ENCODE peak calls at places on chromosomes 2 and 18, in ten cellular contexts. N is tibial nerve; D is NCI-H774; O is NCI-H345; H is CD8-positive, alpha-beta T cell; W is NCI-H524; A is activated T-helper 1 cell treated with anti-CD3 and anti-CD28 coated beads, Interleukin-2, amount 50 U/mL, for 16 hours; S is stimulated activated CD8-positive, alpha-beta memory T cell treated with anti-CD3 and anti-CD28 coated beads, Interleukin-4, amount 100 ng/mL, for 1 hour; Q is M059J; Y is foreskin fibroblast. K is an unnamed sample.

GRCh38 chr2:217804338-217804737 is 198.5 kb downstream of the TNS1 start:
- DNase-seq in H (no peak), O (no peak), N (no peak), A (no peak), D (no peak), S (no peak), Y (no peak), W (no peak), Q (no peak), K (no peak)

GRCh38 chr2:46923011-46923669 is 7.5 kb upstream of the MCFD2 start:
- DNase-seq in N (no peak), W (no peak), Y (peak), A (no peak), H (no peak), S (no peak), O (no peak), Q (peak), D (no peak), K (no peak)

GRCh38 chr2:2838548-2838845 is 507.4 kb upstream of the MYT1L start:
- DNase-seq in A (no peak), N (no peak), H (no peak), Q (no peak), O (no peak), Y (no peak), S (no peak), W (no peak), D (no peak), K (no peak)

GRCh38 chr2:17574406-17575073 is 34.0 kb downstream of the VSNL1 start:
- DNase-seq in O (no peak), W (no peak), H (no peak), Y (no peak), A (no peak), Q (no peak), S (no peak), N (no peak), D (no peak), K (no peak)

GRCh38 chr2:36380624-36381481 is 25.3 kb downstream of the CRIM1 start:
- DNase-seq in A (no peak), S (no peak), D (no peak), Y (peak), Q (peak), W (no peak), H (no peak), O (no peak), N (no peak), K (no peak)

GRCh38 chr2:44528595-44528994 is 166.8 kb downstream of the CAMKMT start:
- DNase-seq in S (no peak), H (no peak), N (no peak), Y (peak), Q (peak), A (no peak), D (no peak), W (no peak), O (no peak), K (no peak)

GRCh38 chr2:122873951-122874350 is 1118.5 kb downstream of the TSN start:
- DNase-seq in O (no peak), Q (no peak), H (no peak), D (no peak), S (no peak), A (no peak), W (no peak), N (no peak), Y (no peak), K (no peak)

GRCh38 chr18:8705941-8706544 is 687 bp downstream of the MTCL1 start:
- DNase-seq in Y (peak), D (no peak), O (no peak), W (peak), S (no peak), N (no peak), Q (peak), A (no peak), H (no peak), K (no peak)

GRCh38 chr2:127196549-127196948 is 23.6 kb downstream of the CYP27C1 start:
- DNase-seq in N (no peak), H (no peak), Y (no peak), A (no peak), O (no peak), Q (no peak), S (no peak), W (no peak), D (no peak), K (no peak)

GRCh38 chr2:85888745-85889647 is at the start of gene ST3GAL5:
- DNase-seq in W (peak), D (peak), Q (peak), A (peak), S (peak), Y (peak), O (peak), N (peak), H (peak), K (peak)

GRCh38 chr2:43877782-43878464 is 39.2 kb downstream of the ABCG8 start:
- DNase-seq in O (peak), N (no peak), W (peak), Q (peak), A (peak), Y (peak), H (peak), D (peak), S (peak), K (no peak)

GRCh38 chr2:16871426-16871825 is 205.8 kb upstream of the CYRIA start:
- DNase-seq in A (no peak), D (no peak), S (no peak), H (no peak), Q (no peak), N (no peak), W (no peak), O (no peak), Y (no peak), K (no peak)

GRCh38 chr2:41854227-41854626 is 193.6 kb upstream of the PKDCC start:
- DNase-seq in O (no peak), Q (peak), H (no peak), S (no peak), W (no peak), A (no peak), N (no peak), Y (peak), D (no peak), K (no peak)

GRCh38 chr2:183193904-183194303 is 69.7 kb downstream of the NUP35 start:
- DNase-seq in A (no peak), O (no peak), Q (no peak), N (no peak), W (no peak), Y (no peak), H (no peak), D (no peak), S (no peak), K (no peak)

GRCh38 chr2:119645173-119645846 is 33.7 kb upstream of the TMEM177 start:
- DNase-seq in W (no peak), Q (peak), D (no peak), S (no peak), H (no peak), Y (peak), A (no peak), O (no peak), N (no peak), K (peak)

GRCh38 chr2:47950340-47951280 is 44.3 kb upstream of the FBXO11 start:
- DNase-seq in Q (no peak), W (no peak), N (no peak), Y (peak), D (no peak), A (no peak), S (no peak), O (no peak), H (no peak), K (no peak)

GRCh38 chr2:239311132-239312040 is 89.4 kb downstream of the HDAC4 start:
- DNase-seq in O (no peak), A (no peak), S (no peak), N (no peak), D (peak), Y (peak), Q (no peak), H (peak), W (no peak), K (no peak)

GRCh38 chr2:64133828-64134227 is 10.4 kb downstream of the PELI1 start:
- DNase-seq in A (no peak), H (no peak), Q (peak), S (no peak), N (no peak), D (no peak), W (no peak), Y (peak), O (no peak), K (peak)

GRCh38 chr2:62216616-62217015 is 20.7 kb downstream of the B3GNT2 start:
- DNase-seq in S (no peak), N (peak), W (no peak), Y (peak), H (no peak), A (no peak), D (no peak), O (no peak), Q (peak), K (peak)

GRCh38 chr2:239307221-239307569 is 93.6 kb downstream of the HDAC4 start:
- DNase-seq in N (no peak), Q (no peak), H (no peak), O (no peak), A (no peak), Y (no peak), D (no peak), S (no peak), W (no peak), K (no peak)

GRCh38 chr2:10169581-10169980 is 47.0 kb downstream of the RRM2 start:
- DNase-seq in D (no peak), Q (peak), Y (no peak), S (no peak), W (no peak), A (no peak), H (no peak), O (no peak), N (no peak), K (no peak)

GRCh38 chr18:58004317-58004716 is 39.7 kb upstream of the NEDD4L start:
- DNase-seq in H (no peak), S (no peak), O (no peak), D (no peak), W (no peak), Q (peak), N (no peak), Y (peak), A (no peak), K (peak)

GRCh38 chr2:66515743-66516142 is 80.8 kb downstream of the MEIS1 start:
- DNase-seq in W (no peak), N (no peak), A (no peak), O (no peak), Y (peak), Q (peak), D (no peak), S (no peak), H (no peak), K (no peak)

GRCh38 chr2:43132523-43133301 is 93.7 kb downstream of the ZFP36L2 start:
- DNase-seq in O (no peak), W (no peak), Y (no peak), S (no peak), H (peak), N (no peak), Q (no peak), D (no peak), A (no peak), K (no peak)

GRCh38 chr18:42480521-42480920 is 525.5 kb downstream of the PIK3C3 start:
- DNase-seq in O (no peak), D (no peak), A (no peak), Q (peak), N (no peak), Y (no peak), W (no peak), H (no peak), S (no peak), K (no peak)

GRCh38 chr2:219645631-219646527 is 18.4 kb downstream of the SLC4A3 start:
- DNase-seq in W (peak), Y (peak), O (no peak), A (no peak), N (no peak), D (no peak), Q (peak), H (no peak), S (no peak), K (peak)

GRCh38 chr2:73896362-73897239 is 3.8 kb downstream of the ACTG2 start:
- DNase-seq in O (no peak), N (no peak), Q (peak), H (peak), D (no peak), A (no peak), Y (peak), S (peak), W (no peak), K (no peak)

GRCh38 chr18:57705861-57706590 is 84.4 kb upstream of the NARS1 start:
- DNase-seq in H (no peak), Y (no peak), N (no peak), D (peak), W (no peak), S (no peak), O (peak), Q (no peak), A (no peak), K (no peak)

GRCh38 chr2:50143822-50144575 is 887.9 kb downstream of the NRXN1 start:
- DNase-seq in O (peak), A (no peak), N (no peak), W (peak), D (peak), Y (peak), S (no peak), Q (peak), H (no peak), K (peak)

GRCh38 chr18:73232933-73233332 is 365.1 kb upstream of the NETO1 start:
- DNase-seq in Q (peak), H (no peak), Y (no peak), A (no peak), S (no peak), O (no peak), N (no peak), W (no peak), D (no peak), K (no peak)

GRCh38 chr2:226308981-226309380 is 490.6 kb downstream of the IRS1 start:
- DNase-seq in O (no peak), H (no peak), Q (no peak), S (no peak), Y (peak), A (no peak), W (no peak), D (no peak), N (no peak), K (no peak)

GRCh38 chr18:13716916-13717315 is 9.4 kb downstream of the FAM210A start:
- DNase-seq in Y (no peak), O (no peak), N (no peak), H (no peak), A (no peak), Q (no peak), D (no peak), S (no peak), W (peak), K (no peak)

GRCh38 chr18:251572-251971 is 16.3 kb downstream of the THOC1 start:
- DNase-seq in O (no peak), A (no peak), W (peak), H (no peak), S (no peak), N (no peak), Q (no peak), Y (no peak), D (no peak), K (no peak)

GRCh38 chr2:69011611-69012157 is 1.3 kb upstream of the ANTXR1 start:
- DNase-seq in S (no peak), A (no peak), O (no peak), Q (no peak), H (no peak), W (peak), D (no peak), Y (no peak), N (no peak), K (no peak)

GRCh38 chr2:75108937-75109482 is 90.3 kb downstream of the TACR1 start:
- DNase-seq in H (no peak), N (no peak), A (no peak), O (no peak), Q (no peak), S (no peak), Y (no peak), D (no peak), W (no peak), K (no peak)

GRCh38 chr2:150937030-150937429 is 324.6 kb downstream of the RBM43 start:
- DNase-seq in Y (no peak), Q (no peak), H (no peak), W (no peak), D (no peak), A (no peak), S (no peak), O (no peak), N (no peak), K (no peak)

GRCh38 chr18:74310411-74310810 is 5.2 kb upstream of the C18orf63 start:
- DNase-seq in N (no peak), S (no peak), A (no peak), H (no peak), D (no peak), W (peak), Q (peak), O (no peak), Y (peak), K (no peak)

GRCh38 chr2:120012363-120012762 is 514 bp upstream of the EPB41L5 start:
- DNase-seq in Q (no peak), W (no peak), A (no peak), Y (no peak), S (no peak), D (no peak), O (no peak), N (no peak), H (no peak), K (no peak)